ENCODE peak calls at places on chromosome 14, in five cellular contexts. K is GM12864, V is LNCaP clone FGC, T is tibial artery, P is activated B cell treated with CpG ODN at 0.5 μM for 24 hours. F is an unnamed sample.

GRCh38 chr14:60707858-60708257 is 16.3 kb downstream of the SIX4 start:
- DNase-seq in K (no peak), V (no peak), T (no peak), P (no peak), F (no peak)

GRCh38 chr14:68935761-68936209 is 43.3 kb downstream of the ACTN1 start:
- DNase-seq in K (no peak), V (no peak), T (no peak), P (no peak), F (no peak)

GRCh38 chr14:21107360-21107781 is 6.5 kb downstream of the TMEM253 start:
- DNase-seq in K (no peak), V (no peak), T (no peak), P (no peak), F (no peak)

GRCh38 chr14:99564256-99564902 is 39.6 kb downstream of the CCDC85C start:
- DNase-seq in K (no peak), V (peak), T (peak), P (no peak), F (no peak)

GRCh38 chr14:52048641-52049204 is 20.1 kb downstream of the NID2 start:
- DNase-seq in K (no peak), V (peak), T (peak), P (no peak), F (no peak)

GRCh38 chr14:78196323-78196722 is 26.1 kb downstream of the NRXN3 start:
- DNase-seq in K (no peak), V (no peak), T (no peak), P (no peak), F (no peak)

GRCh38 chr14:83816755-83817154 is 1713.2 kb upstream of the FLRT2 start:
- DNase-seq in K (no peak), V (peak), T (no peak), P (no peak), F (no peak)

GRCh38 chr14:58941666-58942065 is 246.8 kb upstream of the DAAM1 start:
- DNase-seq in K (no peak), V (no peak), T (no peak), P (no peak), F (no peak)

GRCh38 chr14:100132161-100132902 is 27.1 kb downstream of the DEGS2 start:
- DNase-seq in K (no peak), V (no peak), T (no peak), P (no peak), F (no peak)

GRCh38 chr14:106790189-106791036 is 1264.0 kb downstream of the TMEM121 start:
- DNase-seq in K (peak), V (peak), T (no peak), P (peak), F (no peak)
- TF ChIP-seq CTCF in K (peak), V (peak), T (no peak), P (peak), F (no peak)

DNA sequence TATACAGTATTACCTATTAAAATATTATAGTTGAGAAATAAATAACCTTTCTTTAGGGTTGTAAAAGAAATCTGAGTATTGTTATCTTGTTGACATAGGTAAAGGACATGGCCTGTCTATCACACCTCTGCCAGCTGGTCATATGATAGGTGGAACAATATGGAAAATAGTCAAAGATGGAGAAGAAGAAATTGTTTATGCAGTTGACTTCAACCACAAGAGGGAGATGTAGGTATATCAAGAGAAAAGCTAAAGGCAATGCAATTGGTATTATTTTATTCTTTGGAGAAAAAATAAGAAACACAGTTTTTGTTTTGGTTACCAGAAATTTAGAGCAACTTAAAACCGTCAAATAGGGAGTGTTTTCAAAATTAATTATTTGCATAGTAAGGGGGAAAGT is 13.5 kb downstream of the CPSF2 start:
- DNase-seq in K (no peak), V (peak), T (no peak), P (no peak), F (no peak)
- TF ChIP-seq CTCF in K (peak), V (peak), T (peak), P (no peak), F (peak)

DNA sequence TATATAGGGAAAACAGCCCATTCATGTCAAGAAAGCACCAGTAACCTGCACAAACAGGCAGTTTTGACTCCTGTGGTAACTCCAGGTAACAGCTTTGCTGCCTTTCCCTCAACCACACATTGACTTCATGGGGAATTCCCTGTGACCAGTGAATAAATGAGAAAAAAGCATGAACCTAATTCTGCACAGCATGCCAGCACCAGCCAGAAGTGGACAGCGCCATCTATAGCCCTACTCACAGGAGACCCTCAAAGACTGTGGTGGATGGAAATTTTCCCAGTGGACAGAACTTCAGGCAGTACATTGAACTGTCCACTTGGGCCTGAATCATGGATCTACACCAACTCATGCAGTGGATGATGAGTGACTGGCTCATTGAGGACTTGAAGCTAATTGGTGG is 152.1 kb downstream of the SLC8A3 start:
- DNase-seq in K (no peak), V (no peak), T (no peak), P (no peak), F (no peak)
- TF ChIP-seq CTCF in K (peak), V (no peak), T (no peak), P (no peak), F (peak)

GRCh38 chr14:74792249-74793039 is 29.3 kb downstream of the YLPM1 start:
- DNase-seq in K (no peak), V (no peak), T (no peak), P (no peak), F (no peak)

GRCh38 chr14:74794947-74795346 is 31.8 kb downstream of the YLPM1 start:
- DNase-seq in K (no peak), V (no peak), T (no peak), P (no peak), F (no peak)

DNA sequence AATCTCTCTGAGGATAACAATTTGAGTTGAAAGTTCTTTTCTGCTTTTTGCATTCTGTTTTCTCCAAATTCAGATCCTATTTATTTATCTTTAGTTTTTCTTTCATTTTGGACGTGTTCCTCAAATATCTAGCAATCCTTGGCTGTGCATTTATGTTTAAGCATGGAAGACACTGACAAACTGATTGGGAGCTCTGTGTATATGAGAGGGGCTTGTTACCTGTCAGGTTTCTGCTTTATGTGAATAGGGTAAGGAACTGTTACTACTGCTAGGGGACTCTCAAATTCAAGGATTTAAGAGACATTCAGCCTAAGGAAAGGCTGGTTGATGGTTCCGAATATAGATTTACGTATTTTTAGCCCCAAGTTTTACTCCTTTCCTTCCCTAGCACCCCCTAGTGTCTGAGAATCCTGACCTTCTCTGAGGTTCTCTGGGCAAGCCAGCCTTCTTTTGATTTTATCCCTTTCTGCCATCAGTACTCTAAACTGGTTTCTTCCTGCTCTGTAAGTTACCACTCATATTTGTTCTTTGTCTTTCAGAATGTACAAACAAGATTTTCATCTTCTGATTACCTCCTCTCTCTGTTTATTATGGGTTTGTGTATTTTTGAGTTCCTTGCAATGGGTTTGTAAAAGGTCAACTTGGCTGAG is 30.5 kb downstream of the YLPM1 start:
- DNase-seq in K (no peak), V (peak), T (no peak), P (no peak), F (no peak)
- TF ChIP-seq CTCF in K (peak), V (peak), T (peak), P (no peak), F (peak)

DNA sequence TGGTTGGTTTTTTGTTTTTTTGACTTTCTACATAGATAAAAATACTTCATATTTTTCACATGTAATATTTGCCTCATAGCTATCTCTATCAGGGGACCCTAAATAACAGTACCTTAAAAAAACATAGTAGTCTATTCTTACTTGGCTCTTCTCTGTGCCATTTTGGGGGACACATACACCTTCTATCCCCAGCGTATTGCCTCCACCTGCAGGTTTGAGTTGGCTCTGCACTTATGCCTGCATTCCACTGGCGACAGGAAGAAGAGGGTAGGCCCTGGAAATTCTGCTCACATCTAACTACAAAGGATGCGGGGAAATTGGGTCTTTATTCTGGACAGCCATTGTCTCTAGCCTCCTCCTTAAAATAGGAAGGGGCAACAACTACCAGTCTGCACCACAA is 13.8 kb upstream of the IFI27L2 start:
- DNase-seq in K (no peak), V (no peak), T (no peak), P (no peak), F (no peak)
- TF ChIP-seq CTCF in K (peak), V (peak), T (no peak), P (no peak), F (peak)

F was measured in progenitor cell of endocrine pancreas.